ENCODE peak calls at places on chromosomes 3 and 15, in eight cellular contexts. K is ovary; R is stimulated activated CD4-positive, alpha-beta T cell treated with anti-CD3 and anti-CD28 coated beads, Interleukin-1b, Interleukin-23, amount 100 ng/mL, for 1 hour; A is NCI-H1105; H is nucleus accumbens; C is NCI-H2081; Z is NCI-H1417; O is RCC 7860. X is an unnamed sample.

GRCh38 chr3:134369861-134370596 is 4.2 kb downstream of the AMOTL2 start:
- DNase-seq in C (no peak), K (no peak), O (no peak), Z (no peak), A (no peak), R (no peak), H (no peak), X (no peak)

GRCh38 chr3:189394599-189395121 is 222.9 kb downstream of the TPRG1 start:
- DNase-seq in Z (no peak), O (no peak), A (no peak), K (no peak), H (no peak), C (peak; percentile 21), R (no peak), X (no peak)

GRCh38 chr3:38645601-38646000 is 3.9 kb downstream of the SCN5A start:
- DNase-seq in H (no peak), K (no peak), O (no peak), R (no peak), C (no peak), Z (no peak), A (no peak), X (no peak)

GRCh38 chr15:45150481-45150880 is 20.7 kb downstream of the DUOX1 start:
- DNase-seq in O (no peak), R (no peak), C (no peak), H (no peak), K (no peak), A (no peak), Z (no peak), X (no peak)

GRCh38 chr15:33234019-33234418 is 39.5 kb upstream of the FMN1 start:
- DNase-seq in R (no peak), K (no peak), C (peak; percentile 59), Z (peak; percentile 23), H (no peak), O (peak; percentile 47), A (peak; percentile 23), X (peak; percentile 23)

GRCh38 chr3:48057521-48057920 is 41.3 kb upstream of the MAP4 start:
- DNase-seq in Z (no peak), A (no peak), C (no peak), O (no peak), H (no peak), R (no peak), K (no peak), X (no peak)

GRCh38 chr15:68493629-68494028 is 61.7 kb upstream of the ITGA11 start:
- DNase-seq in O (no peak), K (no peak), A (no peak), H (no peak), R (no peak), C (no peak), Z (no peak), X (no peak)

GRCh38 chr3:185420762-185421161 is 57.8 kb downstream of the MAP3K13 start:
- DNase-seq in R (no peak), C (peak; percentile 86), A (peak; percentile 69), H (no peak), O (no peak), K (no peak), Z (no peak), X (peak; percentile 4)

GRCh38 chr15:38996111-38996541 is 431.5 kb upstream of the RASGRP1 start:
- DNase-seq in A (no peak), O (peak; percentile 93), Z (no peak), H (no peak), R (no peak), K (no peak), C (no peak), X (no peak)

GRCh38 chr3:159237221-159237620 is 435.4 kb downstream of the MFSD1 start:
- DNase-seq in Z (no peak), C (no peak), R (no peak), O (no peak), K (no peak), A (no peak), H (no peak), X (no peak)

GRCh38 chr15:88447741-88448140 is 19.4 kb downstream of the MRPL46 start:
- DNase-seq in A (no peak), H (no peak), Z (no peak), R (no peak), C (no peak), K (no peak), O (no peak), X (no peak)

GRCh38 chr3:164460851-164461250 is 617.4 kb downstream of the SI start:
- DNase-seq in Z (no peak), H (no peak), C (no peak), O (peak; percentile 8), R (no peak), A (no peak), K (no peak), X (no peak)

GRCh38 chr3:177781686-177782161 is 584.4 kb upstream of the TBL1XR1 start:
- DNase-seq in K (peak; percentile 74), Z (no peak), A (no peak), C (no peak), H (no peak), R (no peak), O (no peak), X (peak; percentile 60)

GRCh38 chr3:69770219-69770618 is 31.0 kb downstream of the MITF start:
- DNase-seq in A (no peak), O (peak; percentile 92), R (no peak), K (no peak), Z (no peak), C (no peak), H (no peak), X (no peak)

GRCh38 chr3:57768595-57768994 is 12.5 kb downstream of the SLMAP start:
- DNase-seq in A (no peak), R (no peak), Z (no peak), H (no peak), O (no peak), C (no peak), K (no peak), X (no peak)

GRCh38 chr3:158780795-158781590 is 20.9 kb upstream of the MFSD1 start:
- DNase-seq in Z (no peak), A (no peak), K (no peak), R (no peak), C (no peak), H (no peak), O (no peak), X (no peak)

GRCh38 chr3:120429921-120430361 is 20.9 kb downstream of the FSTL1 start:
- DNase-seq in O (peak; percentile 26), H (no peak), K (no peak), A (no peak), C (no peak), Z (no peak), R (no peak), X (no peak)

GRCh38 chr3:48536787-48537186 is 19.8 kb downstream of the PFKFB4 start:
- DNase-seq in A (no peak), K (no peak), H (no peak), R (no peak), C (no peak), Z (no peak), O (no peak), X (no peak)

GRCh38 chr15:83846847-83847246 is 192.9 kb downstream of the ADAMTSL3 start:
- DNase-seq in O (no peak), K (no peak), A (no peak), H (no peak), Z (no peak), C (no peak), R (no peak), X (peak; percentile 56)

GRCh38 chr15:86055688-86056087 is 24.0 kb upstream of the AGBL1 start:
- DNase-seq in K (no peak), R (no peak), A (no peak), H (no peak), O (no peak), C (no peak), Z (peak; percentile 19), X (no peak)

GRCh38 chr15:89401636-89402252 is 67.1 kb upstream of the POLG start:
- DNase-seq in O (peak; percentile 8), A (no peak), K (no peak), H (no peak), Z (no peak), C (no peak), R (no peak), X (peak; percentile 77)

GRCh38 chr3:128364808-128365360 is 101.8 kb downstream of the DNAJB8 start:
- DNase-seq in K (no peak), Z (no peak), C (no peak), R (no peak), O (no peak), A (no peak), H (no peak), X (no peak)

GRCh38 chr3:4730734-4731133 is 237.6 kb downstream of the ITPR1 start:
- DNase-seq in A (no peak), R (no peak), Z (no peak), C (no peak), H (peak; percentile 57), K (no peak), O (no peak), X (no peak)

GRCh38 chr15:66085128-66085527 is 168.4 kb downstream of the MEGF11 start:
- DNase-seq in C (no peak), R (no peak), K (no peak), A (no peak), H (no peak), Z (no peak), O (no peak), X (peak; percentile 21)

GRCh38 chr3:113210608-113211369 is 568 bp upstream of the BOC start:
- DNase-seq in K (peak; percentile 72), O (no peak), R (no peak), H (no peak), C (no peak), Z (no peak), A (no peak), X (no peak)

GRCh38 chr3:88025001-88025552 is 33.7 kb downstream of the CGGBP1 start:
- DNase-seq in O (no peak), A (no peak), K (no peak), R (no peak), H (no peak), C (no peak), Z (no peak), X (no peak)

GRCh38 chr3:12934431-12934830 is 93.1 kb upstream of the RPL32 start:
- DNase-seq in Z (no peak), A (no peak), R (no peak), O (no peak), K (peak; percentile 76), H (peak; percentile 61), C (no peak), X (no peak)

GRCh38 chr3:186722457-186722856 is 5.3 kb downstream of the KNG1 start:
- DNase-seq in K (no peak), R (no peak), H (no peak), Z (no peak), O (no peak), A (no peak), C (no peak), X (peak; percentile 7)

GRCh38 chr3:42185044-42185443 is 80.9 kb downstream of the CCK start:
- DNase-seq in C (no peak), K (no peak), Z (no peak), A (no peak), O (no peak), R (no peak), H (no peak), X (no peak)

GRCh38 chr3:122973893-122974615 is 53.5 kb downstream of the SEMA5B start:
- DNase-seq in A (no peak), O (no peak), C (no peak), H (peak; percentile 30), K (no peak), R (no peak), Z (no peak), X (no peak)

GRCh38 chr3:13595001-13595421 is 46.1 kb downstream of the FBLN2 start:
- DNase-seq in R (no peak), A (no peak), K (peak; percentile 10), C (no peak), O (no peak), H (no peak), Z (no peak), X (no peak)

GRCh38 chr3:140601881-140602280 is 76.0 kb upstream of the TRIM42 start:
- DNase-seq in O (no peak), Z (no peak), C (no peak), H (no peak), K (no peak), R (no peak), A (no peak), X (no peak)

X was measured in NB4.